ENCODE peak calls at places on chromosomes 16 and 17, in seven cellular contexts. One of them, this sample, is unnamed.
A peak's percentile ranks its signal among the peaks of the same experiment; 100 is the strongest.

GRCh38 chr16:7513429-7513828 is 180.8 kb downstream of the RBFOX1 start:
- DNase-seq in fibroblast of lung: no peak
- DNase-seq in neural progenitor cell: no peak
- DNase-seq in upper lobe of right lung: no peak
- DNase-seq in HepG2: peak; percentile 13
- DNase-seq in sigmoid colon: no peak
- DNase-seq in DND-41: peak; percentile 26
- DNase-seq in this sample: no peak

GRCh38 chr17:73974536-73974935 is 228.9 kb upstream of the RPL38 start:
- DNase-seq in fibroblast of lung: no peak
- DNase-seq in upper lobe of right lung: no peak
- DNase-seq in neural progenitor cell: no peak
- DNase-seq in HepG2: no peak
- DNase-seq in sigmoid colon: no peak
- DNase-seq in DND-41: no peak
- DNase-seq in this sample: no peak

GRCh38 chr16:28106467-28106866 is 43.0 kb upstream of the GSG1L start:
- DNase-seq in neural progenitor cell: no peak
- DNase-seq in HepG2: no peak
- DNase-seq in sigmoid colon: no peak
- DNase-seq in upper lobe of right lung: no peak
- DNase-seq in DND-41: no peak
- DNase-seq in fibroblast of lung: no peak
- DNase-seq in this sample: no peak

GRCh38 chr17:37051839-37052238 is 103.1 kb downstream of the AATF start:
- DNase-seq in DND-41: no peak
- DNase-seq in upper lobe of right lung: no peak
- DNase-seq in HepG2: no peak
- DNase-seq in sigmoid colon: no peak
- DNase-seq in fibroblast of lung: no peak
- DNase-seq in neural progenitor cell: no peak
- DNase-seq in this sample: peak; percentile 51

GRCh38 chr17:54749157-54749556 is 151.5 kb upstream of the TOM1L1 start:
- DNase-seq in DND-41: no peak
- DNase-seq in sigmoid colon: no peak
- DNase-seq in HepG2: peak; percentile 4
- DNase-seq in fibroblast of lung: no peak
- DNase-seq in neural progenitor cell: peak; percentile 7
- DNase-seq in upper lobe of right lung: no peak
- DNase-seq in this sample: no peak

GRCh38 chr16:69348222-69348621 is 3.4 kb downstream of the TMED6 start:
- DNase-seq in DND-41: no peak
- DNase-seq in upper lobe of right lung: no peak
- DNase-seq in fibroblast of lung: no peak
- DNase-seq in sigmoid colon: no peak
- DNase-seq in neural progenitor cell: no peak
- DNase-seq in HepG2: no peak
- DNase-seq in this sample: no peak

GRCh38 chr17:12958786-12959185 is 59.0 kb downstream of the ELAC2 start:
- DNase-seq in DND-41: no peak
- DNase-seq in fibroblast of lung: no peak
- DNase-seq in upper lobe of right lung: no peak
- DNase-seq in sigmoid colon: no peak
- DNase-seq in HepG2: no peak
- DNase-seq in neural progenitor cell: no peak
- DNase-seq in this sample: no peak

GRCh38 chr17:55263565-55264272 is 1.0 kb upstream of the HLF start:
- DNase-seq in fibroblast of lung: no peak
- DNase-seq in neural progenitor cell: peak; percentile 41
- DNase-seq in upper lobe of right lung: no peak
- DNase-seq in HepG2: no peak
- DNase-seq in DND-41: no peak
- DNase-seq in sigmoid colon: no peak
- DNase-seq in this sample: peak; percentile 35

GRCh38 chr17:4948997-4949320 is 629 bp upstream of the PFN1 start:
- DNase-seq in upper lobe of right lung: peak; percentile 94
- DNase-seq in sigmoid colon: peak; percentile 92
- DNase-seq in fibroblast of lung: peak; percentile 89
- DNase-seq in DND-41: peak; percentile 85
- DNase-seq in neural progenitor cell: peak; percentile 95
- DNase-seq in HepG2: peak; percentile 82
- DNase-seq in this sample: peak; percentile 93

GRCh38 chr17:15404116-15404730 is 62.8 kb upstream of the TEKT3 start:
- DNase-seq in HepG2: no peak
- DNase-seq in fibroblast of lung: peak; percentile 21
- DNase-seq in sigmoid colon: no peak
- DNase-seq in DND-41: no peak
- DNase-seq in neural progenitor cell: no peak
- DNase-seq in upper lobe of right lung: no peak
- DNase-seq in this sample: no peak

GRCh38 chr16:55622930-55623561 is 32.7 kb upstream of the SLC6A2 start:
- DNase-seq in fibroblast of lung: no peak
- DNase-seq in neural progenitor cell: peak; percentile 50
- DNase-seq in HepG2: peak; percentile 100
- DNase-seq in DND-41: no peak
- DNase-seq in upper lobe of right lung: no peak
- DNase-seq in sigmoid colon: no peak
- DNase-seq in this sample: no peak

GRCh38 chr16:77599793-77600415 is 122.4 kb upstream of the NUDT7 start:
- DNase-seq in neural progenitor cell: peak; percentile 49
- DNase-seq in HepG2: peak; percentile 41
- DNase-seq in sigmoid colon: no peak
- DNase-seq in fibroblast of lung: peak; percentile 61
- DNase-seq in upper lobe of right lung: no peak
- DNase-seq in DND-41: peak; percentile 31
- DNase-seq in this sample: peak; percentile 60

GRCh38 chr16:67922740-67923139 is 8.9 kb downstream of the CTRL start:
- DNase-seq in sigmoid colon: no peak
- DNase-seq in upper lobe of right lung: no peak
- DNase-seq in HepG2: no peak
- DNase-seq in DND-41: no peak
- DNase-seq in neural progenitor cell: no peak
- DNase-seq in fibroblast of lung: no peak
- DNase-seq in this sample: no peak

GRCh38 chr16:28553776-28554633 is at the start of gene SGF29:
- DNase-seq in sigmoid colon: peak; percentile 98
- DNase-seq in fibroblast of lung: peak; percentile 95
- DNase-seq in neural progenitor cell: peak; percentile 97
- DNase-seq in DND-41: peak; percentile 93
- DNase-seq in HepG2: peak; percentile 82
- DNase-seq in upper lobe of right lung: peak; percentile 95
- DNase-seq in this sample: peak; percentile 93

GRCh38 chr16:51500306-51500705 is 349.2 kb upstream of the SALL1 start:
- DNase-seq in neural progenitor cell: no peak
- DNase-seq in sigmoid colon: no peak
- DNase-seq in DND-41: no peak
- DNase-seq in fibroblast of lung: peak; percentile 29
- DNase-seq in HepG2: no peak
- DNase-seq in upper lobe of right lung: no peak
- DNase-seq in this sample: no peak

GRCh38 chr17:41524261-41524660 is 3.8 kb downstream of the KRT19 start:
- DNase-seq in neural progenitor cell: no peak
- DNase-seq in DND-41: no peak
- DNase-seq in fibroblast of lung: no peak
- DNase-seq in HepG2: no peak
- DNase-seq in sigmoid colon: no peak
- DNase-seq in upper lobe of right lung: no peak
- DNase-seq in this sample: no peak

GRCh38 chr16:86668136-86668535 is 89.8 kb downstream of the FOXL1 start:
- DNase-seq in HepG2: no peak
- DNase-seq in upper lobe of right lung: no peak
- DNase-seq in fibroblast of lung: peak; percentile 77
- DNase-seq in neural progenitor cell: no peak
- DNase-seq in DND-41: no peak
- DNase-seq in sigmoid colon: no peak
- DNase-seq in this sample: no peak

GRCh38 chr17:58535431-58535830 is 21.0 kb upstream of the MTMR4 start:
- DNase-seq in DND-41: no peak
- DNase-seq in neural progenitor cell: no peak
- DNase-seq in sigmoid colon: no peak
- DNase-seq in fibroblast of lung: peak; percentile 61
- DNase-seq in HepG2: peak; percentile 81
- DNase-seq in upper lobe of right lung: no peak
- DNase-seq in this sample: no peak

GRCh38 chr16:83924686-83925085 is 25.8 kb downstream of the MLYCD start:
- DNase-seq in upper lobe of right lung: peak; percentile 56
- DNase-seq in fibroblast of lung: no peak
- DNase-seq in sigmoid colon: no peak
- DNase-seq in DND-41: no peak
- DNase-seq in HepG2: no peak
- DNase-seq in neural progenitor cell: no peak
- DNase-seq in this sample: peak; percentile 40

GRCh38 chr17:18905226-18905625 is 46.7 kb upstream of the SLC5A10 start:
- DNase-seq in DND-41: no peak
- DNase-seq in HepG2: no peak
- DNase-seq in upper lobe of right lung: no peak
- DNase-seq in neural progenitor cell: no peak
- DNase-seq in fibroblast of lung: no peak
- DNase-seq in sigmoid colon: no peak
- DNase-seq in this sample: no peak

GRCh38 chr16:79051313-79051712 is 549.2 kb downstream of the MAF start:
- DNase-seq in fibroblast of lung: no peak
- DNase-seq in upper lobe of right lung: no peak
- DNase-seq in neural progenitor cell: no peak
- DNase-seq in HepG2: no peak
- DNase-seq in DND-41: no peak
- DNase-seq in sigmoid colon: no peak
- DNase-seq in this sample: no peak

GRCh38 chr16:49474741-49475140 is 101.1 kb downstream of the C16orf78 start:
- DNase-seq in fibroblast of lung: no peak
- DNase-seq in sigmoid colon: peak; percentile 50
- DNase-seq in HepG2: no peak
- DNase-seq in DND-41: no peak
- DNase-seq in neural progenitor cell: no peak
- DNase-seq in upper lobe of right lung: peak; percentile 35
- DNase-seq in this sample: peak; percentile 24
- H3K4me1 ChIP-seq in fibroblast of lung: no peaks in the 10 kb centered on the region
- H3K4me1 ChIP-seq in sigmoid colon: no peaks in the 10 kb centered on the region
- H3K4me1 ChIP-seq in HepG2: no peaks in the 10 kb centered on the region
- H3K4me1 ChIP-seq in DND-41: peaks cover 5% of the 10 kb centered on the region
- H3K4me1 ChIP-seq in neural progenitor cell: no peaks in the 10 kb centered on the region
- H3K4me1 ChIP-seq in upper lobe of right lung: no peaks in the 10 kb centered on the region
- H3K4me1 ChIP-seq in this sample: no peaks in the 10 kb centered on the region

DNA sequence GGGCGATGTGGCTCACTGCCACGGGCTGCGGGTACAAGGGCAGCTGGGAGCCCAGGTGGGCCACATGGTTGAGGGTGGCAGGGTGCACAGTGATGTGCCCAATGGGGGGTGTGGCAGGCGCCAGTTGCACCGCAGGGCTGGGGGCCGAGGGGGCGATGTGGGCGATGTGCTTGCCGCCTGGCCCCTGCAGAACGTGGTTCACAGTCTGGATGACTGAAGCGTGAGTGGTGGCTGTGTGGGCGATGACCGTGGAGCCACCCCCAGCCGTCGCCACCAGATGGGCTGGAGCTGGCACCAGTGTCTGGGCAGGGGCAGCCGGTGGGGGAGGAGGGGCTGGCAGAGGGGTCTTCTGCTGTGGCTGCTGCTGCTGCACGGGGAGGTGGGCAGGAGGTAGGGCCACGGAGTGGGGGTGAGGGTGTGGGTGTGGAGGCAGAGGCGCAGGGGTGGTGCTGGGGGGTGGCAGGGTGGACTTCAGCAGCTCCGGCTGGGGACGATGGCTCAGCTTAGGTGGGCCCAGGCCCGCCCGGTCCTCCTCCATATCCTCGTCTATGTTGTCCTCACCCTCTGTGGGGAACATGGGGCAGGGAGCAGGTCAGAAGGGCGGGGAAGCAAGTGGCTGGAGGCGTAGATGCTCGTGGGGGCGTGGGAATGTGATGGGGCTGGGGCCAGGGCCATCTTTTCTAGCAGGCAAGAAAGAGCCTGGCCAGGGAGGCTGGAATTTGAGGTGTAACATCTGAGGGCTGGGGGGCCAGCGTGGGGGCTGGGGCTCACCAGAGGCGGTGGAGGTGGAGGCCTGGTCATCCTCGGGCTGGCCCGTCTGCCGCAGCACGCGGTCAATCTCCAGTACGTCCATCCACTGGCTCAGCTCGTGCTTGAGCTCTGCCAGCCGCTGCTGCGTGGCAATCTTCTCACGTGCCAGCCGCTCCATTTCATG is 13.5 kb downstream of the MNT start:
- DNase-seq in neural progenitor cell: no peak
- DNase-seq in sigmoid colon: no peak
- DNase-seq in DND-41: no peak
- DNase-seq in HepG2: no peak
- DNase-seq in fibroblast of lung: no peak
- DNase-seq in upper lobe of right lung: no peak
- DNase-seq in this sample: no peak
- TF ChIP-seq CTCF in neural progenitor cell: no peak
- TF ChIP-seq CTCF in sigmoid colon: no peak
- TF ChIP-seq CTCF in DND-41: no peak
- TF ChIP-seq CTCF in HepG2: no peak
- TF ChIP-seq CTCF in fibroblast of lung: no peak
- TF ChIP-seq CTCF in upper lobe of right lung: no peak
- TF ChIP-seq CTCF in this sample: no peak

GRCh38 chr17:45301674-45302073 is 15.1 kb downstream of the MAP3K14 start:
- DNase-seq in HepG2: no peak
- DNase-seq in fibroblast of lung: no peak
- DNase-seq in neural progenitor cell: no peak
- DNase-seq in upper lobe of right lung: no peak
- DNase-seq in sigmoid colon: no peak
- DNase-seq in DND-41: no peak
- DNase-seq in this sample: no peak
- H3K4me1 ChIP-seq in HepG2: no peaks in the 10 kb centered on the region
- H3K4me1 ChIP-seq in fibroblast of lung: peaks cover 9% of the 10 kb centered on the region
- H3K4me1 ChIP-seq in neural progenitor cell: no peaks in the 10 kb centered on the region
- H3K4me1 ChIP-seq in upper lobe of right lung: peaks cover 70% of the 10 kb centered on the region
- H3K4me1 ChIP-seq in sigmoid colon: peaks cover 98% of the 10 kb centered on the region
- H3K4me1 ChIP-seq in DND-41: no peaks in the 10 kb centered on the region
- H3K4me1 ChIP-seq in this sample: peaks cover 43% of the 10 kb centered on the region

DNA sequence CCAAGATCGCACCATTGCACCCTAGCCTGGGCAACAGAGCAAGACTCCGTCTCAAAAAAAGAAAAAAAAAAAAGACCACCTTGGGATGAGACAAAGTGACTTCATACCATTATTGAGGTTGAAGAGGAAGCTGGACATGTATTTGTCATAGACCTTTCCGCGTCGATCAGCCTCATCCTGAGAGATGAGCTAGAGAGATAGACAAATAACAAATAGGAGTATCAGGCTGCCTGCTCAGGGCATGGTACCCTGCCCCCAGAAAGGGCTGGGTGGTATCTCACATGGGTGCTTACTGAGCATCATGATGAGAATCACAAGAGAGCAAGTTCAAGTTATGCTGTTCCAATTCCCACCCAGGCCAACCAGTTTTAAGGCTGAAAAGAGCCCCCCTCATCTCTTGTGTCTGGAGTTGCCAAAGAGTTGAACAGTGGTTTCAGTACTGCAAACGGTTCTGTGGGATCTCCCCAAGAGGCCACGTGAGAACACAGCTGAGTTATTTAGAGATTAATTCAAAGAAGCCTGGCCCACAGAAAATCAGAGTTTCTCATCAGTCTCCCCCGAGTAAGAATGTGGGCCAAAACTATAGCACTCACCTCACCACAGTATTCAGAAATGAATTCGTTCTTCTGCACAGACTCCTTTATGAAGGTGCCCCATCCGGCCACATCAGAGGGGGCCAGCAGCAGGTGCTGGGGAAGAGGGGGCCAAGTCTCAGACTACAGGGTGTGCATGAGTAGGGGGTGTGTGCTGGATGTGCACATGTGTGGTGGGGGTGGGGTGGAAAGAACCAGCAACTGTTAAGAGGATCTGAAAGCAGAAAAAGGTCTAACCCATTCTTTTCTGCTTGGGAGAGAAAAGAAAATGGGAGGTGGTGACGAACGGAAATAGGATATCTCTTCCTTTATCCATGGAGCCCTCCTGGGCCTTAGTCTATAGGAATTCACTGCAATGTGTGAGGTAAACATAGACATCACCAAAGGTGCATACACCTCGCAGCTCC is 22.5 kb downstream of the CNTNAP1 start:
- DNase-seq in HepG2: no peak
- DNase-seq in upper lobe of right lung: peak; percentile 12
- DNase-seq in neural progenitor cell: no peak
- DNase-seq in sigmoid colon: no peak
- DNase-seq in fibroblast of lung: no peak
- DNase-seq in DND-41: peak; percentile 39
- DNase-seq in this sample: no peak
- TF ChIP-seq CTCF in HepG2: no peak
- TF ChIP-seq CTCF in upper lobe of right lung: no peak
- TF ChIP-seq CTCF in neural progenitor cell: no peak
- TF ChIP-seq CTCF in sigmoid colon: no peak
- TF ChIP-seq CTCF in fibroblast of lung: no peak
- TF ChIP-seq CTCF in DND-41: no peak
- TF ChIP-seq CTCF in this sample: no peak